ENCODE peak calls at places on chromosomes 6 and 20, in five cellular contexts. I is GM12878, B is HepG2, K is K562, G is H1. E is an unnamed sample.

GRCh38 chr20:13822459-13822858 is 37.6 kb downstream of the NDUFAF5 start:
- DNase-seq in I (no peak), B (no peak), K (no peak), G (no peak), E (no peak)

GRCh38 chr6:88823998-88824397 is 139.4 kb downstream of the RNGTT start:
- DNase-seq in I (no peak), B (peak), K (no peak), G (no peak), E (no peak)

GRCh38 chr6:75283907-75284284 is 696 bp downstream of the TMEM30A start:
- DNase-seq in I (no peak), B (no peak), K (peak), G (no peak), E (no peak)

GRCh38 chr20:17845701-17846475 is 122.7 kb downstream of the SNX5 start:
- DNase-seq in I (no peak), B (peak), K (no peak), G (no peak), E (no peak)

GRCh38 chr20:47429409-47429808 is 72.3 kb upstream of the NCOA3 start:
- DNase-seq in I (no peak), B (peak), K (no peak), G (no peak), E (no peak)

GRCh38 chr6:26028753-26029569 is 58.3 kb upstream of the HFE start:
- DNase-seq in I (no peak), B (no peak), K (no peak), G (peak), E (no peak)

GRCh38 chr6:42406296-42407280 is 45.1 kb downstream of the TRERF1 start:
- DNase-seq in I (no peak), B (no peak), K (no peak), G (no peak), E (no peak)

GRCh38 chr20:24208652-24209051 is 220.1 kb upstream of the GGTLC1 start:
- DNase-seq in I (no peak), B (peak), K (no peak), G (peak), E (no peak)

GRCh38 chr20:40056186-40056585 is 632.9 kb downstream of the MAFB start:
- DNase-seq in I (no peak), B (no peak), K (no peak), G (no peak), E (no peak)

GRCh38 chr6:106002005-106002404 is 84.1 kb upstream of the PRDM1 start:
- DNase-seq in I (no peak), B (no peak), K (no peak), G (no peak), E (no peak)

GRCh38 chr6:118387921-118388701 is 160.0 kb upstream of the PLN start:
- DNase-seq in I (no peak), B (no peak), K (no peak), G (no peak), E (peak)

GRCh38 chr6:31663961-31664789 is 622 bp downstream of the GPANK1 start:
- DNase-seq in I (no peak), B (no peak), K (peak), G (no peak), E (no peak)

GRCh38 chr6:157219201-157220200 is 103.8 kb downstream of the TMEM242 start:
- DNase-seq in I (no peak), B (peak), K (no peak), G (no peak), E (no peak)

GRCh38 chr6:145018027-145018426 is 717.3 kb downstream of the EPM2A start:
- DNase-seq in I (no peak), B (no peak), K (no peak), G (no peak), E (no peak)

GRCh38 chr6:122736606-122737005 is 42.9 kb upstream of the FABP7 start:
- DNase-seq in I (no peak), B (no peak), K (no peak), G (no peak), E (no peak)

GRCh38 chr6:146990821-146991798 is 213.1 kb upstream of the STXBP5 start:
- DNase-seq in I (no peak), B (peak), K (peak), G (no peak), E (peak)

GRCh38 chr6:17455919-17456318 is 62.5 kb downstream of the CAP2 start:
- DNase-seq in I (no peak), B (no peak), K (no peak), G (peak), E (no peak)

GRCh38 chr6:52317841-52318581 is 33.5 kb upstream of the MCM3 start:
- DNase-seq in I (peak), B (peak), K (no peak), G (no peak), E (no peak)

GRCh38 chr6:132728616-132729015 is 14.8 kb upstream of the VNN1 start:
- DNase-seq in I (no peak), B (peak), K (no peak), G (no peak), E (no peak)

GRCh38 chr20:53838311-53838873 is 232.0 kb downstream of the BCAS1 start:
- DNase-seq in I (no peak), B (no peak), K (no peak), G (no peak), E (no peak)

GRCh38 chr20:23037017-23037481 is 1.9 kb downstream of the SSTR4 start:
- DNase-seq in I (no peak), B (no peak), K (no peak), G (no peak), E (no peak)

GRCh38 chr6:101401792-101402617 is 8.5 kb downstream of the GRIK2 start:
- DNase-seq in I (no peak), B (no peak), K (no peak), G (peak), E (no peak)

GRCh38 chr6:139587469-139587868 is 213.0 kb upstream of the CITED2 start:
- DNase-seq in I (no peak), B (peak), K (no peak), G (no peak), E (no peak)

GRCh38 chr6:12534454-12534853 is 182.1 kb upstream of the PHACTR1 start:
- DNase-seq in I (no peak), B (no peak), K (no peak), G (no peak), E (no peak)

GRCh38 chr6:97668716-97669115 is 385.7 kb upstream of the MMS22L start:
- DNase-seq in I (peak), B (no peak), K (no peak), G (no peak), E (no peak)

GRCh38 chr6:156269751-156270369 is 507.3 kb upstream of the ARID1B start:
- DNase-seq in I (no peak), B (no peak), K (no peak), G (no peak), E (no peak)

GRCh38 chr6:26121141-26122004 is 34.1 kb downstream of the HFE start:
- DNase-seq in I (no peak), B (peak), K (no peak), G (no peak), E (peak)

GRCh38 chr6:33787954-33788693 is 806 bp downstream of the LEMD2 start:
- DNase-seq in I (peak), B (peak), K (peak), G (no peak), E (peak)

GRCh38 chr6:21595951-21596378 is 2.4 kb downstream of the SOX4 start:
- DNase-seq in I (no peak), B (no peak), K (no peak), G (no peak), E (no peak)

GRCh38 chr20:32585519-32586127 is 490 bp upstream of the NOL4L start:
- DNase-seq in I (peak), B (no peak), K (no peak), G (peak), E (no peak)

GRCh38 chr6:26389349-26389799 is 6.5 kb downstream of the BTN2A2 start:
- DNase-seq in I (no peak), B (no peak), K (no peak), G (no peak), E (no peak)

GRCh38 chr6:166862287-166862977 is 93.9 kb downstream of the RNASET2 start:
- DNase-seq in I (no peak), B (no peak), K (no peak), G (peak), E (no peak)

GRCh38 chr6:136643850-136644596 is 93.8 kb upstream of the MAP7 start:
- DNase-seq in I (peak), B (peak), K (peak), G (peak), E (peak)

GRCh38 chr20:10375191-10375590 is 58.8 kb downstream of the MKKS start:
- DNase-seq in I (no peak), B (no peak), K (no peak), G (no peak), E (no peak)
- H3K4me2 ChIP-seq in I (no peak), B (no peak), K (no peak), G (no peak), E (no peak)

DNA sequence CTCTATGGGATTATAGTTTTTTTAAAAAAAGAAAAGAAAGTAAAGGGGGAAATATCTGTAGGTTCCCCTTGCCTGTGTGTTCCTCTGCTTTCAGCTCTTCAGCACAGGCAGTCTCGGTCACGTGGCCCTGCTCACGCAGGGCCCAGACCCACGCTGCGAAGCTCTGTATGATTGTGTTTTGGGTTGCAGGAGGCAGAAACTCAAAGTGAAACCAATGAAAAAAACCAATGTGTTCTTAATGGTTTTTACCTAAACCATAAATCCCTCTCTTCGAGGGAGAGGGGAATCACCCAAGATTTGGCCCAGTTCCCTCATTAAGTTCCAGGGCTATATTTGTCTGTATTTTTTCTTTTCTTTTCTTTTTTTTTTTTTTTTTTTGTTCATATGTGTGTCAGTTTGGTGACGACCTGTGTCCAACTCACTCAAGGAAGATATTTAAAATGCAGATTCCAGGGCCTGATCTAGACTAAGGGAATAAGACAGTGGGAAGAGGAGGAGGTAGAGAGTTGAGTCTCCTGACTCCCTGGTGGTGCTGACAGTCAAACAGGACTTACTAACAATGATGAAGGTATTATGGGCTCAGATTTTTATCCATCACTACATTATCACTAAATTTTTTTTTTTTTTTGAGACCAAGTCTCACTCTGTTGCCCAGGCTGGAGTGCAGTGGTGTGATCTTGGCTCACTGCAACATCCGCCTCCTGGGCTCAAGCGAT is 33.8 kb upstream of the RREB1 start:
- DNase-seq in I (peak), B (no peak), K (no peak), G (no peak), E (no peak)
- TF ChIP-seq RAD21 in I (peak), B (no peak), K (no peak), G (no peak), E (no peak)

DNA sequence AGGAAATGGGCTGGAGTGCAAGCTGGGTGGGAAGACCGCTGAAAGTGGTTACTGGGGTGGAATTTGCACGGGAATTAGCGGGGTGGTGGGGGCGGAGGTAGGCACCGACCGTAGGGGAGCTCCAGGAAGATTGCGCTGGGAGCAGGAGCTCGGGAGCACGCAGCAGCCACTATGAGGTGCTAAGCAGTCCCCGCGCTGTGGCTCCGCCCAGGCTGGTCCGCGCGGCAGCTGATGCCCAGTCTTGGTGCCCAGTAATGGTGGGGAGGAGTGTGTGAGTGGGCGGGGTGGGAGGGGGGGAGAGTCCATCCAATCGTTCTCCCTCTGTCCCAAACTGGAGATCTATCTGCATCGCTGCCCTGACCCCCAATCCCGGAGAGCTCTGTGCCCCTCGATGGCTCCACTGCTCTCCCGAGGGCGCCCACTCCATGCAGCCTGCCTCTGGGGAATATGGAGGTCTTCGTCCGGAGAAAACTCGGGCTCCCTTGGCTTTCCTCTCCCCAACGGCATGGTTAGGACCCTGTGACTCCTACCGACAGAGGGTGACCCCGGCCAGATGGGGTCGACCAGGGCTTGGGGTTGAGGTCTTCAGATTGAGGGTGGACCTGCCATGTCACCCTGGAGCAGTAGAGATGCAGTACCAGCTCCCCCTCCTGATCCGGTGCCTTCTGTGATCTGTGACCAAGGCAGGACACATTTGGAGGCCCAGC is 5.3 kb downstream of the TP53TG5 start:
- DNase-seq in I (no peak), B (no peak), K (no peak), G (peak), E (no peak)
- TF ChIP-seq SRF in I (no peak), B (no peak), K (no peak), G (no peak), E (no peak)

GRCh38 chr6:81636930-81637568 is 115.4 kb downstream of the TENT5A start:
- DNase-seq in I (no peak), B (peak), K (no peak), G (no peak), E (no peak)

GRCh38 chr6:81638366-81638765 is 114.1 kb downstream of the TENT5A start:
- DNase-seq in I (no peak), B (no peak), K (no peak), G (no peak), E (no peak)

GRCh38 chr6:81643156-81643555 is 109.3 kb downstream of the TENT5A start:
- DNase-seq in I (no peak), B (no peak), K (no peak), G (no peak), E (no peak)

DNA sequence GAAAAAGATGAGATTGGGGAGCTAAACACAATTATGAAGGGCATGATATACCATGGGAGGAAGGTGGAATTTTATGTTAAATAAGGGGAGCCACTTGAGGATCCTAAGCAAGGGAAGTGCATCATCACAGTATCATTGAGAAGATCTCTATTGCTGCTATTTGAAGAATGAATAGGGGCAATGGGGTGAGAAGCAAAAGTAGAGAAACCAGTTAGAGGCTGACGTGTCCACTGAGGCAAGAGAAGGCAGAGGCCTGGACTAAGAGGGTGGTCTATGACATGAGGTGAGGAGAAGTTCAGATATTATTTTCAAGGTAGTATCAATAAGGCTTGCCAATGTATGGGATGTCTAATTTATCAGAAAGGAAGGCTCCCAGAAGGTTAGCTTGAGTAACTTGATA is 111.6 kb downstream of the TENT5A start:
- DNase-seq in I (no peak), B (no peak), K (no peak), G (no peak), E (no peak)
- H3K4me2 ChIP-seq in I (no peak), B (no peak), K (no peak), G (no peak), E (no peak)

DNA sequence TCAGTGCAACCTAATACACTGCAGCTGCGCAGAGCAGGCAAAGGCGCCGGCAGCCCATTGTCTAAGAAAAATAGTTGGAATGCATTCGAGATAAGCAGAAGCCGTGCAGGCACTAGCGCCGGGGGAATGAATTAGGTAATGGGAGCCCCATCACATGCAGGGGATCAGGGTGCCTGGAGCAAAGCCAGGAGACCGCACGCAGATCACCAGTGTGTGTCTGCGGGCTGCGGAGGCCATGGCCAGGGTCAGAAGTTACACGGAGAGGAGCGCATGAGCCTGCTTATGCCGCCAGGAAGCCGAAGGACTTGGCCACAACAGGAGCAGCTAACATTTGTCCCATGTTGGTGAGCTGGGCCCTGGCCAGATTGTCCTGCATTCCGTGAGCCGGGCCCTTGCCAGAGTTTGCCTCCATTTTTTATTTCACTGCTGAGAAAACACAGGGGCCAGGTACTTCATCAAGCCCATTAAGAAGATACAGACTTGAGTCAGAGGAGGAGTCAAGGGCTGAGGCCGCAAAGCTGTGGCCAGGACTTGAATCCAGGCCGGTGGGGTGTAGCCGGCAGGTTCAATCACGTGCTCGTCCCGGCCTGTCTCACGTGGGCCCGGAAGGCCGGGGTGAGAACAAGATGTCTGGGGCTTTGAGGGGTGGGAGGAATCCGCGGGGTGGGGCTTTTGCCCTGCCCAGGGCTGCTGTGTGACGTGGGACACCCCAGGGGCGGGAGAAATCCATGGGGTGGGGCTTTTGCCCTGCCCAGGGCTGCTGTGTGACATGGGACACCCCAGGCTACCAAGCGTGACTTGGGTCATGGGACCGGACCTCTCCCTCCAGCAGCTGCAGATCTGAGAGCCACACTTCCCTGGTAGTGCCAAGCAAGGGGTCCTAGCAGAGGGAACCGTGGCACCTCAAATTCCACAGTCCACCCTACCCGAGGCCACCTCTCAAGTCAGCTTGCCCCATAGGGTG is 156.5 kb downstream of the DLL1 start:
- DNase-seq in I (no peak), B (no peak), K (no peak), G (peak), E (no peak)
- TF ChIP-seq RAD21 in I (no peak), B (no peak), K (no peak), G (no peak), E (no peak)

GRCh38 chr6:15882345-15882744 is 219.5 kb upstream of the DTNBP1 start:
- DNase-seq in I (no peak), B (no peak), K (no peak), G (no peak), E (no peak)

GRCh38 chr6:15881150-15881549 is 218.3 kb upstream of the DTNBP1 start:
- DNase-seq in I (no peak), B (no peak), K (no peak), G (no peak), E (no peak)

GRCh38 chr6:15877245-15877644 is 214.4 kb upstream of the DTNBP1 start:
- DNase-seq in I (no peak), B (no peak), K (no peak), G (no peak), E (no peak)

GRCh38 chr6:15880262-15880973 is 217.6 kb upstream of the DTNBP1 start:
- DNase-seq in I (no peak), B (no peak), K (no peak), G (no peak), E (no peak)

DNA sequence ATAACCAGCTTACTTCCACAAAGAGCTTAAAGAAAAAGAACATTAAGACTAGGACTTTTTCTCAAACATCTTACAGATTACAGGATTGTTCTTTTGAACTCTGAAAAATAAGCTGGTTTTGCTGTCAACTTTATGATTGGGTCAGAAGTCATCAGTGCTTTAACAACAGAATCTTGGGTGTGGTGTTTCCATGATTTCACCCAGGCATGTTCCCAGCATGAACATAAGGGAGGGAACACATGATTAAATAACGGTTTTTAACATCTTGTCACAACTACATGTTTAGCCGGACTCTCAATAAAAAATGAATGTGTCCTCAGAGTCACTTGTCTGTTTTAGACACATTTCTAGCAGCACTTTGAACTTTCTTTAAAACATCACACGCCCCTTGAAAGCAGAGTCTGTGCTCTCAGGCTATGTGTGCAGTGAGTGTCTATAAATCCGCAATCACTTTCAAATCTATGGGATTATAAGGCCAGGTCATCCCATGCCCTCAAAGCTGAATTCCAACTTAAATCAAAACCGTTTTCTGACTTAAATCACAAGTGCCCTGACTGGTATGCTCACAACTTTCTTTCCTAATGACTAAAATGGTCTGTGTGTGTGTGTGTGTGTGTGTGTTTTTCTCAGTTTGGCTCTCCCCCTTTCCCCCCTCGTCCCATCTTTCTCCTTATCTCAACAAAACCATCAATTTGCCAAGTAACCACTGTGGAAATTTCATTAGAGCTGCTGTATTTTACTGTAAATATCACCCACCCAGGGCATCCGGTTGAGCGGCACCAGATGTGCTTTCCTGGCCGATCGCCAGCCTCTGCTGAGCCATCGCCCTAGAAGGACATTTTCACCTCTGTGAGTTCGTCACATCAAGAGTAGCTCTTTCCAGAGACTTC is 216.8 kb upstream of the DTNBP1 start:
- DNase-seq in I (no peak), B (no peak), K (peak), G (no peak), E (no peak)
- TF ChIP-seq SRF in I (peak), B (no peak), K (peak), G (no peak), E (no peak)